ENCODE peak calls at places on chromosomes 3 and 15, in four cellular contexts. J is PC-9, E is A673, T is PC-3. V is an unnamed sample.

GRCh38 chr3:25567390-25567789 is 97.3 kb downstream of the TOP2B start:
- DNase-seq in J (no peak), E (no peak), T (no peak), V (no peak)

GRCh38 chr3:89368846-89369245 is 261.4 kb downstream of the EPHA3 start:
- DNase-seq in J (no peak), E (no peak), T (peak), V (no peak)

GRCh38 chr3:73294532-73294931 is 233.1 kb downstream of the EBLN2 start:
- DNase-seq in J (no peak), E (no peak), T (no peak), V (no peak)

GRCh38 chr3:43764471-43764870 is 73.7 kb downstream of the ABHD5 start:
- DNase-seq in J (no peak), E (no peak), T (no peak), V (peak)

GRCh38 chr3:12898290-12898979 is 57.1 kb upstream of the RPL32 start:
- DNase-seq in J (no peak), E (no peak), T (no peak), V (no peak)

GRCh38 chr3:58041182-58041825 is 33.1 kb downstream of the FLNB start:
- DNase-seq in J (no peak), E (no peak), T (peak), V (no peak)

GRCh38 chr3:172760406-172760805 is 9.9 kb downstream of the ECT2 start:
- DNase-seq in J (no peak), E (no peak), T (no peak), V (no peak)

GRCh38 chr15:90482124-90483011 is 47.4 kb upstream of the CRTC3 start:
- DNase-seq in J (no peak), E (peak), T (peak), V (peak)

GRCh38 chr15:31326729-31327673 is at the start of gene KLF13:
- DNase-seq in J (no peak), E (peak), T (peak), V (peak)

GRCh38 chr15:41061667-41062066 is 54.4 kb downstream of the INO80 start:
- DNase-seq in J (no peak), E (no peak), T (no peak), V (no peak)

GRCh38 chr3:57127849-57128566 is 37.1 kb downstream of the IL17RD start:
- DNase-seq in J (no peak), E (peak), T (no peak), V (peak)

GRCh38 chr15:79035814-79036213 is 54.8 kb downstream of the RASGRF1 start:
- DNase-seq in J (no peak), E (no peak), T (no peak), V (no peak)

GRCh38 chr15:79035111-79035601 is 55.4 kb downstream of the RASGRF1 start:
- DNase-seq in J (no peak), E (no peak), T (no peak), V (peak)

GRCh38 chr15:79037848-79038247 is 52.7 kb downstream of the RASGRF1 start:
- DNase-seq in J (peak), E (no peak), T (peak), V (no peak)

GRCh38 chr15:79034284-79034683 is 56.3 kb downstream of the RASGRF1 start:
- DNase-seq in J (no peak), E (no peak), T (no peak), V (no peak)

DNA sequence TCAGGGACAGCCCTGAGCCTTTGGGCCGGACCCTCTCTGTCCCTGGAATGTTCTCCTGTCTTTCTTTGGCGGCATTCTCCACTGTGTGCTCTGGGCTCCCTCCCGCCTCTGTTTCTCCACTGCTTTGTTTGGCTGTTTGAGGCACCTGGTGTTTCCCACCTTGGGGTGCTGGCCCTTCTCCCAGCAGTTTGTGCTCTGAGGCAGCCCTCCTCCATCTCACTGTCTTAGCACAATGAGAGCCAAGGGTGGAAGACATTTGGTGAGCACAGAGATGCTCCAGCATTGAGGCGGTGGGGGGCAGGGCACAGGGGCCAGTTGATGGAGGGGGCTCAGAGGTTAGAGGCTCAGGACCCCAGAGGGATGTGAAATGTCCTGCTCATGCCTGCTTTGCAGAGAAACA is 54.3 kb downstream of the RASGRF1 start:
- DNase-seq in J (no peak), E (no peak), T (no peak), V (no peak)
- H3K4me3 ChIP-seq in J (no peak), E (no peak), T (no peak), V (no peak)

DNA sequence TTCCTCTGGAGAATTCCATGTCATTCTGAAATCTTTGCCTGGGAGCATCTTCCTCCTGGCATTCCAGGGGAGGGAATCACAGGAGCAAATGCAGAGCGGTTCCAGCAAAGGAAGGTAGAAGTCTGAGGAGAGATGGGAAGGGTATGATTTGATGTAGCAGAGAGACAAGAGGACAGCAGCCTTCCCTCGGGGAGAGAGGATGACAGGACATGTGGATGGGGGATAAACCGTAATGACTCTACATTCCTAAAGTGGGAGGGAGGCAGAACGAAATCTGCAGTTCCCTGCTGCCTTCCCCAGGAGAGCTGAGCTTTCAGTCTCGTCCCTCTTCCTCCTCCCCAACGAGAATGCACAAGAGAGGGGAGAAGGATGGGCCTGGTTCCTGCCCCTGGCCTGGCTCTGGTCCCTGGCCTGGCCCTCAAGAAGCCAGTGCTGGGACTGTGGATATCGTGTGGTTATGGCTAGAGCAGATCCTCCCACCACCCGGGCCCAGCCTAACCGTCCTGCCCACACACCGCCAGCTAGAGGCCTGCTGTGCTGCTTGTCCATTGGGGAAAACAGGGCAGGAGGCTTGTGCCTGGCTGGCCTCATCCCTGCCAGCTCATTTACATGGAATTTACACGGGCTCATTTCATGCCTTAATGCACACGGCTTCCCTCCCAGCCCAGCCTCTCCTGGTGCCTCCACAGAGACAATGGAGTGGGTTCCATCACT is 26.6 kb downstream of the SEMA7A start:
- DNase-seq in J (peak), E (peak), T (peak), V (no peak)
- H3K4me3 ChIP-seq in J (no peak), E (no peak), T (no peak), V (no peak)

GRCh38 chr3:14404396-14405119 is 2.2 kb downstream of the SLC6A6 start:
- DNase-seq in J (no peak), E (no peak), T (no peak), V (no peak)
- H3K4me3 ChIP-seq in J (peak), E (peak), T (peak), V (peak)

GRCh38 chr3:49029563-49029884 is 326 bp upstream of the IMPDH2 start:
- DNase-seq in J (no peak), E (no peak), T (no peak), V (no peak)
- H3K4me3 ChIP-seq in J (peak), E (peak), T (peak), V (peak)